ENCODE peak calls at places on chromosomes 6 and 20, in nine cellular contexts. Q is astrocyte of the spinal cord; K is CD8-positive, alpha-beta memory T cell; U is skeletal muscle cell; B is cardiac fibroblast; Z is lower leg skin; W is NCI-H1105 treated with DMSO at 0.1 percent for 48 hours; H is LoVo; G is T-cell. L is an unnamed sample.

GRCh38 chr6:26223677-26224546 is 136.7 kb downstream of the HFE start:
- DNase-seq in Q (peak; percentile 98), G (peak; percentile 50), W (peak; percentile 99), U (peak; percentile 89), K (peak; percentile 67), H (peak; percentile 92), Z (peak; percentile 92), B (peak; percentile 96), L (peak; percentile 74)

GRCh38 chr20:53819973-53820451 is 226.4 kb upstream of the ZNF217 start:
- DNase-seq in K (no peak), W (no peak), G (no peak), Q (no peak), Z (no peak), B (no peak), H (no peak), U (no peak), L (no peak)

GRCh38 chr6:7042056-7042653 is 65.6 kb upstream of the RREB1 start:
- DNase-seq in K (no peak), Z (no peak), Q (peak; percentile 40), W (no peak), G (no peak), B (peak; percentile 31), U (no peak), H (peak; percentile 32), L (no peak)

GRCh38 chr6:12265795-12266194 is 24.4 kb upstream of the EDN1 start:
- DNase-seq in K (no peak), H (peak; percentile 23), G (no peak), W (no peak), Z (no peak), U (no peak), Q (peak; percentile 40), B (no peak), L (no peak)

GRCh38 chr6:15287670-15288069 is 41.8 kb downstream of the JARID2 start:
- DNase-seq in U (no peak), W (no peak), Q (no peak), K (no peak), G (no peak), H (no peak), B (no peak), Z (no peak), L (no peak)

GRCh38 chr20:42516692-42517091 is 673.0 kb downstream of the PTPRT start:
- DNase-seq in U (no peak), Z (no peak), W (no peak), K (no peak), B (no peak), G (no peak), H (no peak), Q (no peak), L (no peak)

GRCh38 chr20:47747663-47748031 is 37.6 kb downstream of the SULF2 start:
- DNase-seq in G (no peak), H (no peak), U (no peak), Q (no peak), Z (no peak), B (no peak), K (no peak), W (no peak), L (no peak)

GRCh38 chr20:53896647-53897046 is 173.7 kb downstream of the BCAS1 start:
- DNase-seq in B (no peak), Q (no peak), U (no peak), W (no peak), H (no peak), Z (no peak), K (no peak), G (no peak), L (no peak)

GRCh38 chr6:111015656-111016190 is 33.9 kb downstream of the RPF2 start:
- DNase-seq in H (no peak), G (no peak), W (no peak), Q (no peak), K (no peak), B (peak; percentile 10), U (no peak), Z (no peak), L (no peak)

GRCh38 chr20:15937179-15937578 is 636.1 kb downstream of the KIF16B start:
- DNase-seq in U (no peak), B (no peak), H (no peak), G (no peak), K (no peak), Q (no peak), Z (no peak), W (no peak), L (peak; percentile 23)

GRCh38 chr6:109963598-109964170 is 14.4 kb upstream of the GPR6 start:
- DNase-seq in K (no peak), W (no peak), B (no peak), U (no peak), Q (no peak), Z (no peak), H (no peak), G (no peak), L (no peak)

GRCh38 chr6:132614554-132614953 is 9.5 kb downstream of the TAAR2 start:
- DNase-seq in G (no peak), U (no peak), B (no peak), H (peak; percentile 78), K (no peak), Q (no peak), W (no peak), Z (no peak), L (no peak)

GRCh38 chr6:26660096-26660425 is 515 bp upstream of the ZNF322 start:
- DNase-seq in U (peak; percentile 14), W (no peak), Q (no peak), Z (no peak), K (peak; percentile 0), H (no peak), B (peak; percentile 25), G (no peak), L (no peak)

GRCh38 chr6:123042412-123042811 is 46.4 kb downstream of the CLVS2 start:
- DNase-seq in Q (no peak), H (no peak), W (peak; percentile 85), U (no peak), Z (no peak), B (no peak), K (no peak), G (no peak), L (no peak)

GRCh38 chr20:24423291-24423690 is 46.1 kb upstream of the SYNDIG1 start:
- DNase-seq in W (no peak), Z (no peak), B (no peak), K (no peak), Q (no peak), H (no peak), U (no peak), G (no peak), L (no peak)

GRCh38 chr20:42123981-42124473 is 505.9 kb upstream of the CHD6 start:
- DNase-seq in U (no peak), G (no peak), W (no peak), K (no peak), B (no peak), Z (no peak), H (no peak), Q (no peak), L (no peak)

GRCh38 chr6:40972814-40973213 is 66.2 kb downstream of the UNC5CL start:
- DNase-seq in U (no peak), B (no peak), Z (no peak), Q (no peak), H (no peak), W (peak; percentile 47), G (no peak), K (no peak), L (no peak)

GRCh38 chr20:22686097-22686496 is 101.7 kb upstream of the FOXA2 start:
- DNase-seq in W (no peak), Q (peak; percentile 47), H (no peak), G (no peak), B (peak; percentile 77), Z (peak; percentile 81), U (peak; percentile 14), K (no peak), L (no peak)

GRCh38 chr20:14406495-14406894 is 69.1 kb upstream of the FLRT3 start:
- DNase-seq in U (peak; percentile 2), G (no peak), B (peak; percentile 11), Z (no peak), W (no peak), K (no peak), H (peak; percentile 73), Q (no peak), L (no peak)

GRCh38 chr20:57501461-57502330 is 23.2 kb downstream of the CTCFL start:
- DNase-seq in U (no peak), K (no peak), W (no peak), B (peak; percentile 5), Q (peak; percentile 15), G (no peak), H (no peak), Z (peak; percentile 72), L (no peak)

GRCh38 chr6:21149460-21149859 is 444.1 kb upstream of the SOX4 start:
- DNase-seq in W (no peak), Z (no peak), B (peak; percentile 34), Q (no peak), H (no peak), U (no peak), K (no peak), G (no peak), L (no peak)

GRCh38 chr20:49866051-49866450 is 49.3 kb downstream of the SPATA2 start:
- DNase-seq in K (no peak), H (no peak), U (peak; percentile 31), W (no peak), Z (peak; percentile 23), Q (no peak), G (no peak), B (no peak), L (no peak)

GRCh38 chr6:23478324-23478723 is 647.7 kb upstream of the NRSN1 start:
- DNase-seq in Z (no peak), Q (no peak), B (no peak), K (no peak), W (no peak), G (no peak), H (no peak), U (no peak), L (no peak)

GRCh38 chr6:170198298-170198697 is 92.6 kb downstream of the DLL1 start:
- DNase-seq in Z (no peak), Q (no peak), H (no peak), U (no peak), B (no peak), W (no peak), G (no peak), K (no peak), L (no peak)

GRCh38 chr6:4550227-4550597 is 226.0 kb upstream of the CDYL start:
- DNase-seq in Z (no peak), G (no peak), W (no peak), K (no peak), U (no peak), B (no peak), Q (no peak), H (no peak), L (no peak)

GRCh38 chr6:145042559-145042958 is 692.8 kb downstream of the EPM2A start:
- DNase-seq in K (no peak), H (no peak), U (no peak), G (no peak), Z (no peak), Q (no peak), B (no peak), W (no peak), L (no peak)

GRCh38 chr6:135909737-135910387 is 58.4 kb downstream of the PDE7B start:
- DNase-seq in G (peak; percentile 40), U (no peak), B (peak; percentile 59), W (peak; percentile 73), Z (no peak), H (peak; percentile 49), K (peak; percentile 36), Q (peak; percentile 45), L (peak; percentile 60)

GRCh38 chr6:105482956-105483355 is 80.1 kb upstream of the PREP start:
- DNase-seq in B (no peak), H (no peak), Z (no peak), U (no peak), W (no peak), K (no peak), G (no peak), Q (no peak), L (no peak)

GRCh38 chr20:45426621-45427020 is 10.7 kb downstream of the PIGT start:
- DNase-seq in G (no peak), Q (no peak), K (no peak), W (no peak), Z (no peak), B (no peak), H (no peak), U (no peak), L (no peak)

GRCh38 chr6:90131091-90131490 is 165.6 kb downstream of the BACH2 start:
- DNase-seq in K (no peak), Q (peak; percentile 24), G (no peak), Z (no peak), H (no peak), B (no peak), U (no peak), W (no peak), L (no peak)

GRCh38 chr6:159197251-159197650 is 28.1 kb downstream of the FNDC1 start:
- DNase-seq in W (no peak), G (no peak), U (no peak), K (no peak), Z (no peak), B (no peak), Q (no peak), H (no peak), L (no peak)